ENCODE peak calls at places on chromosomes 2 and 18, in six cellular contexts. U is GM23338, J is memory B cell, P is NCI-H1694, V is pons, M is NCI-H2029. D is an unnamed sample.

GRCh38 chr2:203846490-203847105 is 21.0 kb upstream of the CTLA4 start:
- DNase-seq in U (no peak), J (no peak), P (no peak), V (no peak), M (no peak), D (no peak)

GRCh38 chr2:217610411-217610814 is 392.4 kb downstream of the TNS1 start:
- DNase-seq in U (no peak), J (no peak), P (no peak), V (no peak), M (peak; percentile 93), D (no peak)

GRCh38 chr2:198316852-198317395 is 512.5 kb downstream of the PLCL1 start:
- DNase-seq in U (peak; percentile 34), J (no peak), P (no peak), V (no peak), M (no peak), D (no peak)

GRCh38 chr18:10089881-10090280 is 176.1 kb downstream of the VAPA start:
- DNase-seq in U (no peak), J (no peak), P (no peak), V (no peak), M (no peak), D (no peak)

GRCh38 chr2:118940486-118941120 is 1.4 kb upstream of the MARCO start:
- DNase-seq in U (no peak), J (no peak), P (no peak), V (peak; percentile 56), M (no peak), D (no peak)

GRCh38 chr2:113126845-113127645 is at the start of gene IL1RN:
- DNase-seq in U (no peak), J (no peak), P (no peak), V (peak; percentile 70), M (no peak), D (no peak)

GRCh38 chr2:127118467-127118866 is 11.5 kb upstream of the BIN1 start:
- DNase-seq in U (no peak), J (no peak), P (no peak), V (peak; percentile 96), M (no peak), D (no peak)

GRCh38 chr18:6661692-6662415 is 67.7 kb upstream of the ARHGAP28 start:
- DNase-seq in U (no peak), J (no peak), P (no peak), V (no peak), M (no peak), D (no peak)

GRCh38 chr2:162524192-162524591 is 180.3 kb downstream of the GCA start:
- DNase-seq in U (peak; percentile 54), J (no peak), P (no peak), V (no peak), M (peak; percentile 4), D (no peak)

GRCh38 chr2:218022131-218022850 is 19.5 kb upstream of the TNS1 start:
- DNase-seq in U (no peak), J (no peak), P (no peak), V (no peak), M (no peak), D (no peak)

GRCh38 chr18:7958081-7958896 is 391.2 kb downstream of the PTPRM start:
- DNase-seq in U (no peak), J (no peak), P (no peak), V (no peak), M (peak; percentile 2), D (no peak)

GRCh38 chr2:74099271-74099670 is 48.4 kb downstream of the BOLA3 start:
- DNase-seq in U (no peak), J (no peak), P (no peak), V (no peak), M (no peak), D (no peak)

GRCh38 chr2:134416637-134417036 is 162.8 kb downstream of the MGAT5 start:
- DNase-seq in U (no peak), J (no peak), P (no peak), V (no peak), M (no peak), D (no peak)

GRCh38 chr2:41910126-41910525 is 137.7 kb upstream of the PKDCC start:
- DNase-seq in U (no peak), J (no peak), P (no peak), V (no peak), M (no peak), D (no peak)

GRCh38 chr2:190533175-190533967 is 1.2 kb downstream of the NEMP2 start:
- DNase-seq in U (no peak), J (no peak), P (no peak), V (no peak), M (no peak), D (no peak)

GRCh38 chr18:25875574-25875973 is 214.8 kb downstream of the SS18 start:
- DNase-seq in U (no peak), J (no peak), P (no peak), V (no peak), M (peak; percentile 82), D (peak; percentile 67)

GRCh38 chr2:13114391-13114790 is 397.7 kb downstream of the TRIB2 start:
- DNase-seq in U (no peak), J (no peak), P (peak; percentile 6), V (no peak), M (no peak), D (peak; percentile 4)

GRCh38 chr2:171163261-171163660 is 2.6 kb upstream of the TLK1 start:
- DNase-seq in U (no peak), J (no peak), P (no peak), V (no peak), M (no peak), D (no peak)

GRCh38 chr18:49721981-49722380 is 91.4 kb downstream of the ACAA2 start:
- DNase-seq in U (no peak), J (no peak), P (no peak), V (no peak), M (no peak), D (no peak)

GRCh38 chr2:17792515-17792914 is 23.7 kb upstream of the MSGN1 start:
- DNase-seq in U (no peak), J (no peak), P (no peak), V (no peak), M (no peak), D (no peak)

GRCh38 chr2:65067806-65068553 is 11.8 kb downstream of the CEP68 start:
- DNase-seq in U (no peak), J (no peak), P (no peak), V (no peak), M (no peak), D (no peak)

GRCh38 chr2:20580690-20581437 is 70.0 kb downstream of the HS1BP3 start:
- DNase-seq in U (no peak), J (no peak), P (no peak), V (no peak), M (no peak), D (no peak)

GRCh38 chr2:2825516-2826208 is 494.6 kb upstream of the MYT1L start:
- DNase-seq in U (no peak), J (no peak), P (no peak), V (no peak), M (no peak), D (no peak)

GRCh38 chr2:46779447-46779941 is 136.1 kb downstream of the MCFD2 start:
- DNase-seq in U (no peak), J (no peak), P (no peak), V (no peak), M (no peak), D (no peak)

GRCh38 chr2:241390301-241391206 is 34.5 kb downstream of the FARP2 start:
- DNase-seq in U (no peak), J (no peak), P (no peak), V (no peak), M (no peak), D (no peak)

GRCh38 chr2:16178551-16179130 is 238.3 kb downstream of the MYCN start:
- DNase-seq in U (no peak), J (no peak), P (no peak), V (no peak), M (no peak), D (no peak)

GRCh38 chr2:20419007-20419576 is 27.8 kb upstream of the RHOB start:
- DNase-seq in U (no peak), J (no peak), P (no peak), V (no peak), M (no peak), D (no peak)

GRCh38 chr2:68216454-68217310 is 35.6 kb downstream of the PPP3R1 start:
- DNase-seq in U (no peak), J (no peak), P (no peak), V (no peak), M (no peak), D (no peak)

GRCh38 chr2:229252280-229252679 is 18.8 kb downstream of the PID1 start:
- DNase-seq in U (no peak), J (no peak), P (no peak), V (no peak), M (no peak), D (no peak)

GRCh38 chr2:108637304-108637669 is 82.0 kb upstream of the RANBP2 start:
- DNase-seq in U (no peak), J (no peak), P (no peak), V (peak; percentile 89), M (no peak), D (no peak)

GRCh38 chr2:175865716-175866115 is 136.4 kb downstream of the LNPK start:
- DNase-seq in U (no peak), J (no peak), P (no peak), V (no peak), M (no peak), D (no peak)

GRCh38 chr2:187138240-187138639 is 289.3 kb upstream of the ZSWIM2 start:
- DNase-seq in U (peak; percentile 69), J (no peak), P (no peak), V (no peak), M (no peak), D (no peak)

GRCh38 chr2:217611056-217611455 is 391.7 kb downstream of the TNS1 start:
- DNase-seq in U (no peak), J (no peak), P (no peak), V (no peak), M (no peak), D (no peak)

GRCh38 chr2:38690499-38691420 is 24.8 kb downstream of the GALM start:
- DNase-seq in U (no peak), J (no peak), P (peak; percentile 72), V (no peak), M (no peak), D (peak; percentile 11)

GRCh38 chr2:194205568-194206227 is 1451.3 kb upstream of the SLC39A10 start:
- DNase-seq in U (no peak), J (no peak), P (no peak), V (no peak), M (no peak), D (no peak)

GRCh38 chr18:79962311-79962710 is 2.1 kb upstream of the HSBP1L1 start:
- DNase-seq in U (no peak), J (no peak), P (no peak), V (no peak), M (no peak), D (no peak)

GRCh38 chr2:46885376-46885775 is 30.2 kb downstream of the MCFD2 start:
- DNase-seq in U (no peak), J (no peak), P (no peak), V (no peak), M (no peak), D (no peak)